ENCODE peak calls at places on chromosome 13, in five cellular contexts. X, T, R, B and C are unnamed samples.
A peak's percentile ranks its signal among the peaks of the same experiment; 100 is the strongest.

GRCh38 chr13:50140153-50140552 is 124.9 kb downstream of the KCNRG start:
- DNase-seq in X (no peak), T (no peak), R (peak; percentile 41), B (no peak), C (no peak)

GRCh38 chr13:87827479-87827878 is 156.3 kb downstream of the SLITRK5 start:
- DNase-seq in X (no peak), T (peak; percentile 65), R (peak; percentile 48), B (no peak), C (no peak)

GRCh38 chr13:108427355-108427754 is 157.8 kb downstream of the TNFSF13B start:
- DNase-seq in X (no peak), T (peak; percentile 4), R (no peak), B (no peak), C (no peak)

GRCh38 chr13:98909016-98909415 is 68.8 kb downstream of the DOCK9 start:
- DNase-seq in X (no peak), T (no peak), R (no peak), B (no peak), C (no peak)

GRCh38 chr13:45222919-45223318 is 22.1 kb upstream of the KCTD4 start:
- DNase-seq in X (no peak), T (no peak), R (no peak), B (no peak), C (no peak)

GRCh38 chr13:111048387-111048786 is 66.7 kb upstream of the ARHGEF7 start:
- DNase-seq in X (no peak), T (no peak), R (no peak), B (no peak), C (no peak)

GRCh38 chr13:53703371-53704080 is 674.9 kb downstream of the OLFM4 start:
- DNase-seq in X (no peak), T (no peak), R (no peak), B (no peak), C (no peak)

GRCh38 chr13:36612242-36612641 is 61.6 kb upstream of the SERTM1 start:
- DNase-seq in X (no peak), T (no peak), R (no peak), B (no peak), C (no peak)

GRCh38 chr13:93818345-93818744 is 591.7 kb downstream of the GPC6 start:
- DNase-seq in X (no peak), T (no peak), R (peak; percentile 4), B (no peak), C (no peak)

GRCh38 chr13:94988654-94989053 is 276.3 kb upstream of the SOX21 start:
- DNase-seq in X (no peak), T (no peak), R (peak; percentile 18), B (no peak), C (no peak)

GRCh38 chr13:105670179-105671015 is 865.1 kb downstream of the EFNB2 start:
- DNase-seq in X (no peak), T (no peak), R (no peak), B (no peak), C (no peak)

GRCh38 chr13:42011601-42012401 is 36.6 kb upstream of the DGKH start:
- DNase-seq in X (no peak), T (no peak), R (no peak), B (no peak), C (no peak)

GRCh38 chr13:85028035-85028434 is 771.2 kb downstream of the SLITRK6 start:
- DNase-seq in X (no peak), T (no peak), R (no peak), B (no peak), C (no peak)

GRCh38 chr13:110593430-110594130 is 21.8 kb upstream of the NAXD start:
- DNase-seq in X (no peak), T (peak; percentile 49), R (peak; percentile 80), B (no peak), C (no peak)

GRCh38 chr13:97435794-97436193 is 1.8 kb downstream of the RAP2A start:
- DNase-seq in X (no peak), T (peak; percentile 38), R (no peak), B (no peak), C (no peak)

GRCh38 chr13:83825676-83826075 is 56.6 kb downstream of the SLITRK1 start:
- DNase-seq in X (no peak), T (peak; percentile 23), R (peak; percentile 68), B (no peak), C (no peak)

GRCh38 chr13:112444001-112444311 is 67.8 kb downstream of the SPACA7 start:
- DNase-seq in X (no peak), T (peak; percentile 26), R (peak; percentile 73), B (no peak), C (peak; percentile 62)

GRCh38 chr13:111213964-111214726 is 99.0 kb downstream of the ARHGEF7 start:
- DNase-seq in X (no peak), T (no peak), R (no peak), B (no peak), C (peak; percentile 34)

GRCh38 chr13:45219123-45219891 is 18.5 kb upstream of the KCTD4 start:
- DNase-seq in X (no peak), T (peak; percentile 42), R (no peak), B (no peak), C (no peak)

DNA sequence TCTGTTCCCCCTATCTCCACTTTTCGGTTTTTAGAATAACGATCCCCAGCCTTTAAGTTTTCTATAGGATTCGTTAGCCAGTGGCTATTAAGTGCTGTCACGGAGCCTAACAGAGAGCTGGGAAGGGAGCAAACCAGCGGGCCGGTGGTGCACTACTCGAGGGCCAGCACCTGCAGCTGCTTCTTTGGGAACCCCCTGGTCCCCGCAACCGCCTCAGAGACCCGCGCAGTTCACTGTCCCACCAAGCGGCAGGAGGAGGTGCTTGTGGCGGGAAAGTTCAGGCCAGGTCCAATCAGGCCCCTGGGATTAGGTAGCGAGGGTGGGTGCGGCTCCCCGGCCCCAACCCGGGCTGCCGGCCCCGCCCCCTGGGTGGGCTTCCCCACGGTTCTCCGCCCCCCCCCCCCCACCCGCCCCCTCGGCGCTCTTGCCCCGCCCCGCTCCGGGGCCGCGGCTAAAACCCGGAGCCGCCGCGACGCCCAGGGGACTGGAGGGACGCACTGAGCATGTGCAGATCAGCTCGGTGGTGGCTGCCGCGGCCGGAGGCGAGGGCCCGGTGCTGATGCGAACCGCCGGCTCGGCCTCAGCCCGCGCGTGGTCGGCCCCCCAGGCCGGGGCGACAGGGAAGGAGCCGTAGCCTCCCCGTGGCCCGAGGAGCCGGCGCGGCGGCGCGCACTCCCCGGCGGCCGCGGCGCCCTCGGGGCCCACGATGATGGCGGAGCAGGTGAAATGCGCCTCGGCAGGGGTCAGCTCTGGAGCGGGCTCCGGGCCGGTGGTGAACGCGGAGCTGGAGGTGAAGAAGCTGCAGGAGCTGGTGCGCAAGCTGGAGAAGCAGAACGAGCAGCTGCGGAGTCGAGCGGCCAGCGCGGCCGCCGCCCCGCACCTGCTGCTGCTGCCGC is at the start of gene SLAIN1:
- DNase-seq in X (peak; percentile 64), T (peak; percentile 45), R (peak; percentile 95), B (peak; percentile 21), C (peak; percentile 91)
- H3K27ac ChIP-seq in X (peak within 1 kb of the TSS; percentile 66), T (no peak within 1 kb of the TSS), R (peak within 1 kb of the TSS; percentile 98), B (peak within 1 kb of the TSS; percentile 81), C (peak within 1 kb of the TSS; percentile 75)

GRCh38 chr13:27203854-27204253 is 32.2 kb upstream of the USP12 start:
- DNase-seq in X (no peak), T (no peak), R (no peak), B (no peak), C (no peak)
- TF ChIP-seq CTCF in X (peak; percentile 40), T (no peak), R (peak; percentile 23), B (no peak), C (peak; percentile 24)

GRCh38 chr13:113486698-113487097 is 3.8 kb downstream of the DCUN1D2 start:
- DNase-seq in X (no peak), T (no peak), R (no peak), B (no peak), C (no peak)
- H3K4me1 ChIP-seq in X (peaks cover 4% of the 10 kb centered on the region), T (peaks cover 7% of the 10 kb centered on the region), R (peaks cover 3% of the 10 kb centered on the region), B (peaks cover 12% of the 10 kb centered on the region), C (peaks cover 12% of the 10 kb centered on the region)

GRCh38 chr13:31775148-31775547 is 35.8 kb downstream of the RXFP2 start:
- DNase-seq in X (no peak), T (peak; percentile 78), R (no peak), B (no peak), C (no peak)
- H3K27ac ChIP-seq in X (no peak overlapping the region), T (no peak overlapping the region), R (no peak overlapping the region), B (peak overlapping the region; percentile 79), C (peak overlapping the region; percentile 86)